ENCODE peak calls at places on chromosome 2, in six cellular contexts. K is breast epithelium, N is HCT116, I is prostate gland, T is testis, E is ovary. G is an unnamed sample.

GRCh38 chr2:98461650-98462049 is 17.0 kb downstream of the INPP4A start:
- DNase-seq in I (no peak), N (no peak), T (no peak), E (no peak), K (no peak), G (peak; percentile 27)

GRCh38 chr2:10202136-10202535 is 79.6 kb downstream of the RRM2 start:
- DNase-seq in E (no peak), T (no peak), I (no peak), N (no peak), K (no peak), G (no peak)

GRCh38 chr2:10538224-10538894 is 90.2 kb upstream of the ODC1 start:
- DNase-seq in K (no peak), I (no peak), T (no peak), E (no peak), N (peak; percentile 63), G (no peak)

GRCh38 chr2:464562-465309 is 176.8 kb upstream of the ALKAL2 start:
- DNase-seq in K (no peak), N (no peak), E (no peak), T (peak; percentile 64), I (no peak), G (no peak)

GRCh38 chr2:47595115-47595514 is 187.8 kb upstream of the MSH6 start:
- DNase-seq in K (no peak), N (no peak), T (no peak), I (no peak), E (no peak), G (no peak)

GRCh38 chr2:62178741-62179271 is 17.1 kb upstream of the B3GNT2 start:
- DNase-seq in E (no peak), K (no peak), N (no peak), T (peak; percentile 53), I (no peak), G (no peak)

GRCh38 chr2:141055526-141055925 is 1075.3 kb downstream of the LRP1B start:
- DNase-seq in K (no peak), T (no peak), E (no peak), I (no peak), N (no peak), G (no peak)

GRCh38 chr2:28250006-28250405 is 142.7 kb upstream of the FOSL2 start:
- DNase-seq in E (no peak), N (peak; percentile 8), K (no peak), T (no peak), I (no peak), G (no peak)

GRCh38 chr2:121664086-121664485 is 14.8 kb upstream of the CLASP1 start:
- DNase-seq in T (no peak), E (no peak), K (no peak), N (no peak), I (no peak), G (no peak)

GRCh38 chr2:178482437-178482836 is 2.2 kb downstream of the PLEKHA3 start:
- DNase-seq in E (no peak), I (no peak), T (no peak), K (no peak), N (no peak), G (no peak)

GRCh38 chr2:42025151-42025582 is 22.7 kb upstream of the PKDCC start:
- DNase-seq in I (no peak), K (peak; percentile 58), T (peak; percentile 80), N (no peak), E (peak; percentile 82), G (peak; percentile 78)

GRCh38 chr2:40844353-40845277 is 392.7 kb upstream of the SLC8A1 start:
- DNase-seq in E (no peak), K (no peak), T (no peak), I (no peak), N (no peak), G (peak; percentile 63)

GRCh38 chr2:237459741-237460174 is 27.3 kb upstream of the MLPH start:
- DNase-seq in E (no peak), N (no peak), I (no peak), K (no peak), T (no peak), G (no peak)

GRCh38 chr2:211359353-211359752 is 803.0 kb downstream of the CPS1 start:
- DNase-seq in K (no peak), T (no peak), N (no peak), E (no peak), I (no peak), G (no peak)

DNA sequence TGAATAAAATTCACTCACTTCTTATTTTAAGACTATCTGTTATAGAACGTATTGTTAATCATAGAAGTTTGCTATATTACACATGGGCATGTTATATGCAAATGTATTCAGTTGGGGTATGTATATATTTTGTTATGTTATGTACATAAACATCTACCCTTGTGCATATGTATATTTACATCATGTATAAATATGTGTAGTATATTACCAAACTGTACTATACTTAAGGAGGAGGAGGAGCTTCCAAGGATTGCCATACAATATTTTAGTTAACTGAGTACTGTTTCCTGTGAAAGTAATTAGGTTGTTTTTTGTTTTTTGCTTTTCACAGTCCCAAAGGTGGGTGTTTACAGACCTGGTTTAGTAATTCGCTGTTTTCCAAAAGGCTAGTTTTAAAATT is 13.0 kb upstream of the POU3F3 start:
- DNase-seq in E (no peak), T (no peak), N (no peak), K (no peak), I (no peak), G (no peak)
- H3K27me3 ChIP-seq in E (no peaks in the 10 kb centered on the region), T (no peaks in the 10 kb centered on the region), N (no peaks in the 10 kb centered on the region), K (peaks cover 43% of the 10 kb centered on the region), I (peaks cover 35% of the 10 kb centered on the region), G (peaks cover 73% of the 10 kb centered on the region)

DNA sequence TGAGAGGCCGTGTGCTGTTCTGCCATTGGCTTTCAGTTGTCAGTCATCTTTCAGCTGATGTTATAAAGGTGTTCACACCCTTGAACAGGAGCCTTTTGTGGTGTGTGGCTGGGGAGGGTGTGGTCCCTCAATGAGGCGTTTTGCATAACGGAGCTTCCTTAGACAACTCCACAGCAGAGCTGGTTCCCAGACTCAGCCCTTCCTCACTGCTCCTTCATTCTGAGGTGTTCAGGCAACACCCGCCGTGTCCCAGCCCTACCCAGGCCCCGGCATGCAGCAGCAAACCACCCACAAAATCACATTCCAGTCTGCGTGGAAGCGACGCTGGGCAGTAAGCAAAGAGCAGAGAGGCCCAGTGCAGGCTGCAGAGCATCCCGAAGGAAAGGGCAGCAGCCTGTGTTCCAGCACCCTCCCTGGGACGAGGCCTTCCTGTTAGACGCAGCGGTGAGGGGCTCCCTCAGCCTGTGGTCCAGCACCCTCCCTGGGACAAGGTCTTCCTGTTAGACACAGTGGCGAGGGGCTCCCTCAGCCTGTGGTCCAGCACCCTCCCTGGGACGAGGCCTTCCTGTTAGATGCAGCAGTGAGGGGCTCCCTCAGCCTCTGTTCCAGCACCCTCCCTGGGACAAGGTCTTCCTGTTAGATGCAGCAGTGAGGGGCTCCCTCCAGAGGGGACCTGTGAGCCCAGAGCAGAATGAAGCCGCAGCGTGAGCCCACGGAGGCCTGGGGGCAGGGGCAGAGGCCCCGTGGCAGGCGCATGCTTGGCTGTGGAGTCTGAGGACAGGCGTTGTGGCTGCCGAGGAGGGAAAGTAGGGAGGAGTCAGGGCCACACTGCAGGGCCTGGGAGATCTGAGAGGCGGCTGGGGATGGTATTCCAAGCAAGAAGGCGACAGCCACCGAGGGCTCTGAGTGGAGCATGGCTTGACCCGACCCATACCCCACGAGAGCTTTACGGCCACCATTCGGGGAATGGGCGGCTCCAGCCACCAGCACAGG is 201.8 kb upstream of the HDAC4 start:
- DNase-seq in T (peak; percentile 9), K (peak; percentile 25), N (no peak), E (no peak), I (no peak), G (peak; percentile 55)
- TF ChIP-seq CTCF in T (no peak), K (no peak), N (no peak), E (no peak), I (no peak), G (no peak)

GRCh38 chr2:86793752-86794151 is 3.0 kb upstream of the CD8A start:
- DNase-seq in T (no peak), I (no peak), N (no peak), E (no peak), K (no peak), G (no peak)
- H3K27me3 ChIP-seq in T (no peaks in the 10 kb centered on the region), I (peaks cover 6% of the 10 kb centered on the region), N (no peaks in the 10 kb centered on the region), E (peaks cover 4% of the 10 kb centered on the region), K (peaks cover 50% of the 10 kb centered on the region), G (peaks cover 68% of the 10 kb centered on the region)

GRCh38 chr2:221447310-221447709 is 124.8 kb downstream of the EPHA4 start:
- DNase-seq in T (no peak), E (no peak), K (no peak), I (no peak), N (no peak), G (peak; percentile 73)

GRCh38 chr2:221443631-221444030 is 128.5 kb downstream of the EPHA4 start:
- DNase-seq in E (no peak), K (no peak), N (no peak), I (no peak), T (no peak), G (no peak)

GRCh38 chr2:221444106-221444505 is 128.0 kb downstream of the EPHA4 start:
- DNase-seq in E (no peak), T (no peak), K (no peak), N (peak; percentile 12), I (no peak), G (no peak)

GRCh38 chr2:221448086-221448856 is 123.8 kb downstream of the EPHA4 start:
- DNase-seq in I (no peak), K (no peak), N (no peak), E (no peak), T (no peak), G (no peak)

GRCh38 chr2:221446140-221446539 is 126.0 kb downstream of the EPHA4 start:
- DNase-seq in T (no peak), N (no peak), E (no peak), K (no peak), I (no peak), G (no peak)
- TF ChIP-seq CTCF in T (no peak), N (no peak), E (no peak), K (no peak), I (no peak), G (no peak)